ENCODE peak calls at places on chromosomes 4 and X, in six cellular contexts. O is OCI-LY7, J is PC-3, N is adipocyte, B is ovary, S is stomach. W is an unnamed sample. For H3K4me1, the result is how much of the 10 kb centered on the place peaks cover.

GRCh38 chr4:26105372-26105771 is 191.4 kb downstream of the SMIM20 start:
- DNase-seq in J (peak), B (no peak), O (no peak), S (no peak), N (no peak), W (no peak)

GRCh38 chr4:163620738-163621137 is 126.2 kb downstream of the TMA16 start:
- DNase-seq in O (no peak), J (no peak), S (no peak), N (no peak), B (no peak), W (no peak)

GRCh38 chr4:73068496-73069337 is 799 bp downstream of the COX18 start:
- DNase-seq in S (no peak), B (no peak), N (peak), O (peak), J (peak), W (peak)

GRCh38 chr4:122003335-122003734 is 51.5 kb upstream of the TRPC3 start:
- DNase-seq in B (no peak), N (peak), S (no peak), J (peak), O (peak), W (peak)

GRCh38 chr4:183966371-183966770 is 61.3 kb downstream of the STOX2 start:
- DNase-seq in J (no peak), O (no peak), S (no peak), B (no peak), N (no peak), W (no peak)

GRCh38 chr4:180197471-180197870 is 2045.7 kb upstream of the TENM3 start:
- DNase-seq in O (no peak), J (no peak), S (no peak), N (peak), B (no peak), W (no peak)

GRCh38 chr4:87219648-87220093 is 747 bp downstream of the KLHL8 start:
- DNase-seq in N (peak), O (peak), J (peak), B (peak), S (peak), W (no peak)

GRCh38 chr4:4803216-4803903 is 56.1 kb upstream of the MSX1 start:
- DNase-seq in N (no peak), J (no peak), S (no peak), O (no peak), B (no peak), W (no peak)

GRCh38 chr4:166172619-166173018 is 299.6 kb downstream of the TLL1 start:
- DNase-seq in N (no peak), J (no peak), S (no peak), B (no peak), O (no peak), W (no peak)

GRCh38 chr4:5774416-5775056 is 63.5 kb downstream of the EVC start:
- DNase-seq in N (no peak), J (no peak), B (no peak), O (no peak), S (peak), W (peak)

GRCh38 chrX:13119386-13119785 is 75.0 kb upstream of the FAM9C start:
- DNase-seq in N (no peak), O (no peak), B (no peak), J (peak), S (no peak), W (no peak)

GRCh38 chr4:20883231-20883630 is 183.0 kb downstream of the PACRGL start:
- DNase-seq in B (no peak), N (no peak), S (no peak), J (no peak), O (no peak), W (no peak)

GRCh38 chr4:89899854-89900253 is 5.2 kb downstream of the MMRN1 start:
- DNase-seq in J (no peak), B (no peak), N (no peak), O (no peak), S (no peak), W (no peak)

GRCh38 chr4:158006973-158007372 is 165.9 kb downstream of the GASK1B start:
- DNase-seq in N (peak), S (no peak), O (no peak), B (no peak), J (no peak), W (peak)

GRCh38 chr4:118905546-118905945 is 16.9 kb downstream of the SYNPO2 start:
- DNase-seq in J (no peak), O (no peak), B (no peak), S (no peak), N (no peak), W (no peak)

GRCh38 chr4:24274401-24275035 is 309.8 kb downstream of the DHX15 start:
- DNase-seq in N (no peak), O (no peak), B (no peak), J (peak), S (no peak), W (no peak)

GRCh38 chr4:154036856-154037255 is 248.0 kb upstream of the SFRP2 start:
- DNase-seq in N (no peak), J (no peak), B (no peak), S (no peak), O (no peak), W (no peak)

GRCh38 chrX:123274796-123275195 is 90.7 kb downstream of the GRIA3 start:
- DNase-seq in J (peak), B (no peak), S (no peak), N (peak), O (no peak), W (no peak)

GRCh38 chr4:16055937-16056336 is 27.9 kb downstream of the PROM1 start:
- DNase-seq in S (no peak), O (no peak), N (peak), B (no peak), J (no peak), W (no peak)

GRCh38 chr4:71487324-71487677 is 148.5 kb downstream of the SLC4A4 start:
- DNase-seq in B (no peak), N (no peak), O (no peak), J (no peak), S (no peak), W (no peak)

GRCh38 chr4:63275491-63275890 is 1133.8 kb downstream of the TECRL start:
- DNase-seq in O (no peak), S (no peak), B (no peak), N (no peak), J (no peak), W (no peak)

GRCh38 chr4:55329012-55329411 is 17.0 kb upstream of the SRD5A3 start:
- DNase-seq in J (peak), S (no peak), B (no peak), N (no peak), O (no peak), W (no peak)

GRCh38 chr4:123788577-123788976 is 392.0 kb downstream of the SPRY1 start:
- DNase-seq in O (no peak), N (peak), S (no peak), J (no peak), B (no peak), W (no peak)

GRCh38 chr4:126986828-126987227 is 645.9 kb upstream of the INTU start:
- DNase-seq in S (no peak), O (no peak), N (peak), J (peak), B (no peak), W (no peak)

GRCh38 chr4:108592674-108592986 is 27.7 kb upstream of the RPL34 start:
- DNase-seq in B (no peak), S (no peak), O (no peak), N (no peak), J (no peak), W (no peak)

GRCh38 chr4:10715696-10716095 is 31.1 kb upstream of the CLNK start:
- DNase-seq in J (peak), O (no peak), B (no peak), S (no peak), N (peak), W (no peak)

GRCh38 chr4:24772061-24772705 is 23.2 kb upstream of the SOD3 start:
- DNase-seq in J (no peak), B (no peak), S (no peak), O (no peak), N (no peak), W (no peak)

GRCh38 chr4:167715176-167715575 is 377.2 kb upstream of the ANXA10 start:
- DNase-seq in O (no peak), B (no peak), N (peak), J (peak), S (no peak), W (no peak)

GRCh38 chr4:36053931-36054330 is 190.4 kb downstream of the ARAP2 start:
- DNase-seq in J (no peak), N (no peak), S (no peak), B (no peak), O (no peak), W (no peak)

GRCh38 chr4:45317276-45317675 is 590.9 kb upstream of the GNPDA2 start:
- DNase-seq in S (no peak), N (no peak), J (peak), O (no peak), B (no peak), W (peak)

GRCh38 chr4:54226399-54227260 is 2.5 kb upstream of the PDGFRA start:
- DNase-seq in O (no peak), B (peak), N (peak), J (no peak), S (no peak), W (no peak)

DNA sequence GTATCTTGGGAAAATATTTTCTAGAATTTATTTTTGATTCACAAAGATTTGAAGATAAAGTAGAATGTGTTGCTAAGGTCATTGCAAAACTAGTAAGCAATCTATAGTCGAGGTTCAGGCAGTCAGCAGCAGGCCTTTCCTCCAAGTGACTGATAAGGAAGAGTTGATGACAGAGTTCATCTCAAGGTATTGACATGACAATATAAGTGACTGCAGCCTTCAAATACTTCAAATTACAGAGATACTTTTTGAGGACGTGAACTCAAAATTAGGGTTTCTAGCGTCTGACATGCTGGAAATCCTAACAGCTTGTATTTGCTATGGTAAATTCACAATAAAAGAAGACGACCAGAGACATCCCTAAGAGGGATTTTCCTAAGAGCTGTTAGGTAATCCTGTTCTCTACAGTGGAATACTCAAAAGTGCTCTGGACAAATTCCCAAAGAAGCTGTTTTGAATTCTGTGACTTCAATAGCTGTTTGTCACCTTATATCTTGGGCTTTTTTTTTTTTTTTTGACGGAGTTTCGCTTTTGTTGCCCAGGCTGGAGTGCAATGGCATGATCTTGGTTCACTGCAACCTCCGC is 7.4 kb downstream of the ARHGAP10 start:
- DNase-seq in B (no peak), J (no peak), N (no peak), S (no peak), O (no peak), W (no peak)
- H3K4me1 ChIP-seq in B (under half), J (under half), N (under half), S (half or more), O (under half), W (under half)

GRCh38 chr4:13989496-13989895 is 362.0 kb upstream of the BOD1L1 start:
- DNase-seq in J (no peak), O (no peak), N (peak), S (no peak), B (no peak), W (no peak)
- H3K4me1 ChIP-seq in J (under half), O (under half), N (half or more), S (under half), B (under half), W (under half)

GRCh38 chr4:159564615-159565014 is 461.7 kb downstream of the RAPGEF2 start:
- DNase-seq in S (no peak), O (no peak), B (no peak), N (no peak), J (no peak), W (no peak)
- H3K4me1 ChIP-seq in S (under half), O (under half), B (under half), N (under half), J (under half), W (under half)

GRCh38 chrX:130095249-130095648 is 15.0 kb downstream of the ELF4 start:
- DNase-seq in J (no peak), N (no peak), B (no peak), O (no peak), S (no peak), W (no peak)
- H3K4me1 ChIP-seq in J (under half), N (under half), B (under half), O (under half), S (half or more), W (under half)

GRCh38 chr4:155643087-155643486 is 23.6 kb upstream of the GUCY1A1 start:
- DNase-seq in B (no peak), J (no peak), O (no peak), S (no peak), N (no peak), W (no peak)

GRCh38 chr4:155639674-155640529 is 26.7 kb upstream of the GUCY1A1 start:
- DNase-seq in B (no peak), J (no peak), S (no peak), O (no peak), N (no peak), W (no peak)

DNA sequence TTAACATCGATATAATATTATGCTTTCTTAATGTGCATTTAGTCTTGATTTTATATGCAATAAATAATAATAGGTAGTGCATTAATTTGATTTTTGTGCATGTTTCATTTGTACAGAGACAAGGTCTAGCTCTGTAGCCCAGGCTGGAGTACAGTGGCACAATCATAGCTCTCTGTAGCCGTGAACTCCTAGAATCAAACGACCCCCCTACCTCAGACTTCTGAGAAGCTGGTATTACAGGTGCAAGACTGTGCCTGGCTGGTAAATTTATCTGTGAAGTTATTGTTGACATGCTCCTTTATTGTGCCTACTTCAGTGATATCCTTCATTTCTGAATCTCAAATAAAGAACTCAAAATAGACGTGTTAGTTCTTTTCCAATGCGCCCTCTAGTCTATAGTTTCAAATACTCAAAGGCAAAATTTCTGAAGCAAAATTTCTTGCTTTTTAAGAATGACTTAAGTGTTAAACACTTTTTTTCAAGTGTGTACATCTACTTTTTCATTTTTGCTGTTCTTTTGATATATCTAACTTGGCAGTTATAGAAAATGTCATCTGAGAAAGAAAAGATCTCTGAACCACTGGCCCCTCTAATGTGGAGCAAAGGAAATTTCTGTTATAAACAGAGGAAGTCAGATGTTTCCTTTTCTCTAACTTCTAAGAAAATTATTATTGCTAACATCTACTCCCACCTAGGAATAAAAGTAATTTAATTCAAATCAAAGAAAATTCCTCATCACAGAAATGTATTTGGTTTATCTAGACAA is 28.3 kb upstream of the GUCY1A1 start:
- DNase-seq in J (no peak), O (no peak), S (no peak), N (no peak), B (no peak), W (no peak)
- H3K4me1 ChIP-seq in J (under half), O (under half), S (under half), N (under half), B (under half), W (under half)

GRCh38 chr4:7898385-7898784 is 41.3 kb downstream of the AFAP1 start:
- DNase-seq in O (no peak), S (no peak), B (no peak), J (no peak), N (no peak), W (no peak)
- H3K4me1 ChIP-seq in O (under half), S (under half), B (under half), J (under half), N (under half), W (under half)

GRCh38 chrX:1466971-1467561 is 14.4 kb upstream of the ASMTL start:
- DNase-seq in S (peak), O (peak), B (no peak), N (no peak), J (no peak), W (no peak)
- H3K4me1 ChIP-seq in S (under half), O (half or more), B (under half), N (under half), J (under half), W (under half)